ENCODE peak calls at places on chromosomes 16 and 17, in five cellular contexts. F is ACHN; H is stimulated activated CD8-positive, alpha-beta memory T cell treated with anti-CD3 and anti-CD28 coated beads, Interleukin-15, amount 100 ng/mL, for 24 hours; G is AML-193; Q is left lobe of liver. C is an unnamed sample.

GRCh38 chr17:74870512-74870911 is 2.3 kb downstream of the FDXR start:
- DNase-seq in H (no peak), Q (no peak), G (no peak), F (peak), C (no peak)

GRCh38 chr17:27520571-27521185 is 64.4 kb downstream of the KSR1 start:
- DNase-seq in F (no peak), H (no peak), G (no peak), Q (no peak), C (no peak)

GRCh38 chr16:81493755-81494433 is 49.3 kb downstream of the CMIP start:
- DNase-seq in F (peak), G (no peak), H (no peak), Q (peak), C (no peak)

GRCh38 chr17:18364166-18364565 is 816 bp upstream of the SHMT1 start:
- DNase-seq in G (no peak), H (no peak), F (no peak), Q (no peak), C (no peak)

GRCh38 chr16:56930516-56931252 is 1.3 kb upstream of the HERPUD1 start:
- DNase-seq in F (no peak), Q (no peak), G (no peak), H (no peak), C (no peak)

GRCh38 chr17:64056269-64057005 is 36.0 kb upstream of the ICAM2 start:
- DNase-seq in Q (no peak), G (no peak), H (no peak), F (no peak), C (no peak)

GRCh38 chr16:73572135-73572534 is 524.2 kb upstream of the ZFHX3 start:
- DNase-seq in H (no peak), G (no peak), F (no peak), Q (no peak), C (no peak)

GRCh38 chr16:85145188-85145587 is 32.9 kb upstream of the CIBAR2 start:
- DNase-seq in H (no peak), G (no peak), F (no peak), Q (no peak), C (no peak)

GRCh38 chr17:57201481-57201880 is 54.8 kb upstream of the MSI2 start:
- DNase-seq in G (no peak), Q (no peak), F (no peak), H (no peak), C (no peak)

GRCh38 chr17:82444941-82445521 is 5.5 kb downstream of the CYBC1 start:
- DNase-seq in H (no peak), F (no peak), Q (peak), G (no peak), C (peak)

C was measured in astrocyte of the cerebellum.